ENCODE peak calls at places on chromosomes 13 and 19, in six cellular contexts. S is AG09319, G is NCI-H345, D is AG09309, C is esophagus muscularis mucosa, I is fibroblast of mammary gland. N is an unnamed sample.
A peak's percentile ranks its signal among the peaks of the same experiment; 100 is the strongest.

GRCh38 chr19:38711726-38712153 is 32.5 kb downstream of the CAPN12 start:
- DNase-seq in C (no peak), D (peak; percentile 84), S (peak; percentile 86), I (peak; percentile 97), G (no peak), N (peak; percentile 96)

GRCh38 chr13:114311908-114312307 is 2.4 kb upstream of the CHAMP1 start:
- DNase-seq in S (no peak), D (no peak), G (no peak), I (peak; percentile 85), C (no peak), N (no peak)

GRCh38 chr13:50511877-50512332 is 331.6 kb downstream of the DLEU7 start:
- DNase-seq in C (no peak), I (no peak), G (no peak), D (no peak), S (no peak), N (no peak)

GRCh38 chr13:32315255-32316029 is at the start of the genes BRCA2 and ZAR1L:
- DNase-seq in I (peak; percentile 87), D (peak; percentile 56), S (peak; percentile 73), G (peak; percentile 86), C (peak; percentile 96), N (peak; percentile 95)

GRCh38 chr13:51803018-51803417 is 945 bp downstream of the DHRS12 start:
- DNase-seq in I (no peak), S (no peak), C (no peak), D (no peak), G (peak; percentile 25), N (no peak)

GRCh38 chr13:80603351-80603750 is 262.4 kb upstream of the SPRY2 start:
- DNase-seq in S (no peak), G (no peak), D (no peak), I (peak; percentile 51), C (no peak), N (no peak)

GRCh38 chr13:102779426-102780159 is 6.0 kb upstream of the TEX30 start:
- DNase-seq in S (no peak), G (no peak), I (no peak), C (no peak), D (no peak), N (no peak)

GRCh38 chr19:35265126-35265995 is 3.4 kb upstream of the USF2 start:
- DNase-seq in C (no peak), G (no peak), D (no peak), S (no peak), I (peak; percentile 25), N (no peak)

GRCh38 chr19:32458500-32459123 is 53.0 kb downstream of the DPY19L3 start:
- DNase-seq in D (no peak), S (no peak), C (no peak), G (no peak), I (no peak), N (no peak)

GRCh38 chr19:21483589-21484170 is 21.7 kb upstream of the ZNF429 start:
- DNase-seq in I (peak; percentile 30), S (no peak), G (no peak), D (no peak), C (no peak), N (no peak)

GRCh38 chr19:36182612-36183454 is 30.6 kb upstream of the COX7A1 start:
- DNase-seq in D (no peak), I (peak; percentile 16), C (no peak), G (no peak), S (no peak), N (peak; percentile 69)

GRCh38 chr19:48108997-48109782 is 1.4 kb downstream of the PLA2G4C start:
- DNase-seq in S (no peak), I (no peak), D (no peak), G (no peak), C (no peak), N (no peak)

GRCh38 chr13:97395437-97396136 is 38.4 kb upstream of the RAP2A start:
- DNase-seq in S (no peak), D (peak; percentile 3), G (no peak), I (peak; percentile 71), C (no peak), N (peak; percentile 53)

GRCh38 chr19:39264306-39265290 is 3.6 kb upstream of the IFNL2 start:
- DNase-seq in G (peak; percentile 22), C (no peak), I (no peak), S (no peak), D (no peak), N (no peak)

GRCh38 chr19:18520848-18521691 is 800 bp downstream of the ELL start:
- DNase-seq in G (no peak), D (no peak), S (no peak), I (no peak), C (no peak), N (no peak)

GRCh38 chr19:49347835-49348234 is 12.6 kb downstream of the CD37 start:
- DNase-seq in C (no peak), I (peak; percentile 86), D (peak; percentile 47), S (peak; percentile 32), G (no peak), N (peak; percentile 74)

GRCh38 chr13:45219938-45220375 is 19.1 kb upstream of the KCTD4 start:
- DNase-seq in D (peak; percentile 48), S (no peak), C (no peak), G (no peak), I (peak; percentile 77), N (peak; percentile 88)

GRCh38 chr19:38842439-38843174 is 7.2 kb downstream of the HNRNPL start:
- DNase-seq in I (no peak), C (no peak), G (no peak), S (no peak), D (no peak), N (no peak)

GRCh38 chr19:51166846-51167490 is 24.9 kb downstream of the SIGLEC7 start:
- DNase-seq in G (no peak), D (no peak), S (no peak), C (no peak), I (no peak), N (no peak)

GRCh38 chr19:15109768-15110417 is 2.7 kb downstream of the SYDE1 start:
- DNase-seq in S (no peak), I (no peak), C (no peak), G (no peak), D (no peak), N (no peak)

GRCh38 chr13:101881593-101881992 is 429.1 kb downstream of the ITGBL1 start:
- DNase-seq in I (no peak), C (no peak), S (no peak), G (no peak), D (no peak), N (no peak)

GRCh38 chr13:32629866-32630265 is 43.6 kb downstream of the PDS5B start:
- DNase-seq in I (no peak), D (no peak), C (no peak), S (no peak), G (no peak), N (no peak)

GRCh38 chr19:1774999-1775772 is 21.9 kb downstream of the ONECUT3 start:
- DNase-seq in D (no peak), G (no peak), S (no peak), C (no peak), I (peak; percentile 22), N (peak; percentile 33)

GRCh38 chr13:45321230-45321629 is 19.8 kb downstream of the TPT1 start:
- DNase-seq in I (no peak), G (no peak), D (no peak), C (no peak), S (no peak), N (no peak)

GRCh38 chr13:31227063-31227462 is 27.3 kb downstream of the B3GLCT start:
- DNase-seq in C (no peak), D (no peak), I (peak; percentile 8), G (no peak), S (no peak), N (peak; percentile 49)

GRCh38 chr19:21593934-21594844 is 88.8 kb downstream of the ZNF429 start:
- DNase-seq in C (no peak), S (no peak), D (no peak), G (no peak), I (no peak), N (no peak)

GRCh38 chr19:1807695-1808394 is 4.2 kb downstream of the ATP8B3 start:
- DNase-seq in D (no peak), C (no peak), S (no peak), G (peak; percentile 17), I (no peak), N (no peak)

GRCh38 chr13:30108913-30109237 is 198.5 kb downstream of the KATNAL1 start:
- DNase-seq in C (no peak), I (no peak), D (no peak), S (no peak), G (peak; percentile 79), N (no peak)